ENCODE peak calls at places on chromosome X, in four cellular contexts. J is GM23248, Z is SK-N-SH, P is hepatocyte. A is an unnamed sample.

GRCh38 chrX:153633048-153633447 is 14.0 kb upstream of the DUSP9 start:
- DNase-seq in P (no peak), Z (peak), J (no peak), A (no peak)

GRCh38 chrX:114774691-114775090 is 190.8 kb downstream of the HTR2C start:
- DNase-seq in J (no peak), P (peak), Z (no peak), A (no peak)

GRCh38 chrX:30593435-30594200 is 16.1 kb upstream of the TASL start:
- DNase-seq in P (no peak), Z (no peak), J (no peak), A (no peak)

GRCh38 chrX:42996861-42997260 is 218.9 kb upstream of the PPP1R2C start:
- DNase-seq in P (no peak), J (no peak), Z (no peak), A (peak)

GRCh38 chrX:80663331-80663730 is 146.3 kb downstream of the BRWD3 start:
- DNase-seq in Z (no peak), P (no peak), J (no peak), A (no peak)

GRCh38 chrX:154840856-154841255 is 6.4 kb upstream of the SMIM9 start:
- DNase-seq in J (peak), P (peak), Z (peak), A (peak)

GRCh38 chrX:111543212-111543762 is 31.8 kb downstream of the SERTM2 start:
- DNase-seq in Z (no peak), J (no peak), P (no peak), A (no peak)

GRCh38 chrX:68363984-68364383 is 69.3 kb downstream of the OPHN1 start:
- DNase-seq in J (no peak), P (no peak), Z (no peak), A (no peak)

GRCh38 chrX:134294548-134294947 is 57.6 kb downstream of the CCDC160 start:
- DNase-seq in J (peak), Z (peak), P (no peak), A (peak)

GRCh38 chrX:37745354-37745753 is 34.5 kb upstream of the CYBB start:
- DNase-seq in Z (peak), P (peak), J (peak), A (peak)

GRCh38 chrX:110914281-110914680 is 118.7 kb upstream of the CHRDL1 start:
- DNase-seq in Z (no peak), P (no peak), J (no peak), A (no peak)

GRCh38 chrX:71542411-71542810 is 9.5 kb downstream of the OGT start:
- DNase-seq in P (no peak), Z (no peak), J (peak), A (peak)

GRCh38 chrX:71542825-71543224 is 9.9 kb downstream of the OGT start:
- DNase-seq in J (peak), P (no peak), Z (no peak), A (no peak)

GRCh38 chrX:71543316-71543715 is 10.4 kb downstream of the OGT start:
- DNase-seq in J (peak), P (peak), Z (no peak), A (peak)

GRCh38 chrX:71540801-71541545 is 8.1 kb downstream of the OGT start:
- DNase-seq in P (no peak), J (no peak), Z (no peak), A (no peak)

DNA sequence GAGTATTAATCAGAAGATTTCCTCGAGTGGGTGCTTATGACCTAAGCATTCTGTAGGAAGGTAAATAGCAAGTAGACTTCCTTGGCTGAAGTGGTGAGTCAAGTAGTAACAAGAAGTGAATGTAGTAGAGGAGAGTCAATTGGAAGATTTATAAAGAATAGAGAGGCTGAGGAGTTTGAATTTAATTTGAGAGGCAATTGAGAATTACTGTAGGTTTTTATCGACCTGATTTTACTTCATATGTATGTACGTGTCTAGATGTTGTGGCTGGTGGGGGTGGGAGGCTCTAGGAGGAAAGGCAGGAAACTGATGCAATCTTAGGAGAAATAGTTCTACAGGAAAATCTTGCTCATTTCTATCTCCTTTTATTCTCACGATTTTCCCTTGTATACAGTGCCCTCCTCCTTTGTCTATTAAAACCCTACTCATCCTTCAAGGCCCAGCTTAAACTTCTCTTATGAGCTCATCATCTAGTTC is 8.7 kb downstream of the OGT start:
- DNase-seq in J (peak), P (no peak), Z (no peak), A (peak)
- H3K4me2 ChIP-seq in J (peak), P (peak), Z (peak), A (peak)

GRCh38 chrX:2714551-2714950 is 23.5 kb downstream of the CD99 start:
- DNase-seq in J (no peak), Z (no peak), P (no peak), A (no peak)
- H3K27ac ChIP-seq in J (no peak), Z (no peak), P (no peak), A (no peak)

GRCh38 chrX:78800694-78801093 is 53.2 kb downstream of the LPAR4 start:
- DNase-seq in P (no peak), J (no peak), Z (no peak), A (no peak)

GRCh38 chrX:78796916-78797315 is 49.4 kb downstream of the LPAR4 start:
- DNase-seq in J (no peak), P (no peak), Z (no peak), A (no peak)

GRCh38 chrX:78801522-78801921 is 54.0 kb downstream of the LPAR4 start:
- DNase-seq in Z (no peak), J (no peak), P (no peak), A (no peak)

DNA sequence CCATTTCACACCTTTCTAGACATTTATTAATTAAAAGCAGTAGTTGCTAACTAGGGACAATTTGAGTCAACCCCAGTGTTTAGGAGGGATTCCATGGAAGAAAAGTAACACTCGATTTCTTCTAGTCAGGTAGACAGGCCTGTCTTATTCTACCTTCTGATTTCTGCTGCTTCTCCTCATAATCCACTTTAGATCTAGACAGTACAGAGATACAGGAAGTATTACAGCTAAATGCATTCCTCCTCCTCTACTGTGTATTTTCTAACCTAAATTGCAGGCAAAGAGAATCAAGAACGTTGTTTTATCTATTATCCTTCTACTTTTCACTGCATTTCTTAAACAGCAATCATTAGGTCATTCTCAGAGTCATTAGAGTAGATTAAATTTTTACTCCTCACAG is 52.6 kb downstream of the LPAR4 start:
- DNase-seq in Z (no peak), J (no peak), P (no peak), A (no peak)
- H3K4me2 ChIP-seq in Z (no peak), J (no peak), P (no peak), A (no peak)

GRCh38 chrX:119505945-119506344 is 37.7 kb downstream of the SLC25A5 start:
- DNase-seq in J (no peak), P (peak), Z (no peak), A (no peak)
- H3K27ac ChIP-seq in J (no peak), P (no peak), Z (no peak), A (no peak)

GRCh38 chrX:21781525-21781924 is 23.6 kb upstream of the SMPX start:
- DNase-seq in Z (no peak), J (no peak), P (no peak), A (no peak)
- H3K4me2 ChIP-seq in Z (no peak), J (no peak), P (no peak), A (no peak)

GRCh38 chrX:24202465-24203031 is 53.0 kb downstream of the ZFX start:
- DNase-seq in P (no peak), Z (no peak), J (no peak), A (no peak)
- H3K27ac ChIP-seq in P (no peak), Z (no peak), J (no peak), A (no peak)

DNA sequence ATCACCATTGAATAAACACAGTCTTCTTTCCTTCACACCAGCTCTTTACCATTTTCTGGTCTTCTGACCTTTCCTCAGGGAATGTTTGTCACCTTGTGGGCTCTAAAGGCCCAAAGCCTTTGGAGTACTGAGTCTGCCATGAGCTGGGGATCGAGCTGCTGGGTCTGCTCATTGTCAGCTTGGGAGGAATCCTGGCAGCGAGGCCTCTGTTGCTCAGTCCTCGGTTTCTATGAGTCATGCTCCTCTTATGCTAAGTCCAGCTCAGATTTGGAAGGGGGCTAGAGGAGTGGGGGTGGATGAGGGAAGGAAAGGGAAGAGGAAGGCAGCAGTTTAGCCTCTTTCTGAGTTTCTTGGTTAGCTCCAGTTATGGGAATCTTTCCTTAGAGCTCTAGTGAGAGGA is 31.1 kb downstream of the NHSL2 start:
- DNase-seq in P (peak), Z (no peak), J (peak), A (no peak)
- H3K4me2 ChIP-seq in P (no peak), Z (no peak), J (peak), A (no peak)

GRCh38 chrX:53073115-53073581 is 9.0 kb upstream of the TSPYL2 start:
- DNase-seq in P (no peak), J (no peak), Z (no peak), A (no peak)
- H3K27ac ChIP-seq in P (no peak), J (no peak), Z (no peak), A (no peak)

GRCh38 chrX:45009371-45010000 is 136.5 kb downstream of the KDM6A start:
- DNase-seq in Z (no peak), J (peak), P (no peak), A (no peak)
- H3K4me2 ChIP-seq in Z (no peak), J (no peak), P (no peak), A (no peak)

A was measured in endothelial cell of umbilical vein.